ENCODE peak calls at places on chromosomes 1 and 21, in ten cellular contexts. One of them, this sample, is unnamed. For H3K27me3 and H3K4me1, the result is how much of the 10 kb centered on the place peaks cover.

GRCh38 chr1:67555487-67556296 is 125.5 kb upstream of the SERBP1 start:
- DNase-seq in neural progenitor cell: no peak
- DNase-seq in effector memory CD4-positive, alpha-beta T cell: no peak
- DNase-seq in body of pancreas: no peak
- DNase-seq in MM.1S: no peak
- DNase-seq in tibial nerve: no peak
- DNase-seq in heart right ventricle: no peak
- DNase-seq in A673: no peak
- DNase-seq in cardiac muscle cell: peak
- DNase-seq in GM23338: peak
- DNase-seq in this sample: peak

GRCh38 chr1:201229095-201229494 is 38.5 kb downstream of the IGFN1 start:
- DNase-seq in effector memory CD4-positive, alpha-beta T cell: no peak
- DNase-seq in body of pancreas: no peak
- DNase-seq in A673: no peak
- DNase-seq in cardiac muscle cell: no peak
- DNase-seq in GM23338: no peak
- DNase-seq in MM.1S: no peak
- DNase-seq in heart right ventricle: no peak
- DNase-seq in neural progenitor cell: no peak
- DNase-seq in tibial nerve: no peak
- DNase-seq in this sample: no peak

GRCh38 chr1:79283451-79283850 is 276.9 kb upstream of the ADGRL4 start:
- DNase-seq in A673: no peak
- DNase-seq in effector memory CD4-positive, alpha-beta T cell: no peak
- DNase-seq in neural progenitor cell: no peak
- DNase-seq in tibial nerve: no peak
- DNase-seq in cardiac muscle cell: no peak
- DNase-seq in body of pancreas: no peak
- DNase-seq in heart right ventricle: no peak
- DNase-seq in GM23338: no peak
- DNase-seq in MM.1S: no peak
- DNase-seq in this sample: no peak

GRCh38 chr1:241485554-241485992 is 34.0 kb downstream of the FH start:
- DNase-seq in body of pancreas: no peak
- DNase-seq in heart right ventricle: no peak
- DNase-seq in neural progenitor cell: peak
- DNase-seq in cardiac muscle cell: no peak
- DNase-seq in tibial nerve: no peak
- DNase-seq in A673: peak
- DNase-seq in effector memory CD4-positive, alpha-beta T cell: no peak
- DNase-seq in MM.1S: peak
- DNase-seq in GM23338: peak
- DNase-seq in this sample: no peak

GRCh38 chr21:34603002-34603709 is 11.8 kb downstream of the RCAN1 start:
- DNase-seq in A673: peak
- DNase-seq in tibial nerve: peak
- DNase-seq in effector memory CD4-positive, alpha-beta T cell: no peak
- DNase-seq in neural progenitor cell: peak
- DNase-seq in GM23338: peak
- DNase-seq in MM.1S: peak
- DNase-seq in heart right ventricle: peak
- DNase-seq in body of pancreas: peak
- DNase-seq in cardiac muscle cell: peak
- DNase-seq in this sample: peak

GRCh38 chr1:28091043-28091781 is 2.8 kb upstream of the EYA3 start:
- DNase-seq in cardiac muscle cell: peak
- DNase-seq in effector memory CD4-positive, alpha-beta T cell: peak
- DNase-seq in MM.1S: peak
- DNase-seq in A673: peak
- DNase-seq in GM23338: peak
- DNase-seq in heart right ventricle: peak
- DNase-seq in neural progenitor cell: peak
- DNase-seq in body of pancreas: peak
- DNase-seq in tibial nerve: peak
- DNase-seq in this sample: peak

GRCh38 chr1:111045033-111045722 is 81.5 kb upstream of the LRIF1 start:
- DNase-seq in body of pancreas: peak
- DNase-seq in effector memory CD4-positive, alpha-beta T cell: no peak
- DNase-seq in cardiac muscle cell: no peak
- DNase-seq in MM.1S: no peak
- DNase-seq in GM23338: no peak
- DNase-seq in tibial nerve: no peak
- DNase-seq in neural progenitor cell: no peak
- DNase-seq in A673: no peak
- DNase-seq in heart right ventricle: no peak
- DNase-seq in this sample: no peak

GRCh38 chr1:151054971-151055547 is 4.4 kb downstream of the CDC42SE1 start:
- DNase-seq in cardiac muscle cell: no peak
- DNase-seq in neural progenitor cell: no peak
- DNase-seq in body of pancreas: no peak
- DNase-seq in heart right ventricle: no peak
- DNase-seq in MM.1S: no peak
- DNase-seq in effector memory CD4-positive, alpha-beta T cell: no peak
- DNase-seq in tibial nerve: no peak
- DNase-seq in GM23338: no peak
- DNase-seq in A673: no peak
- DNase-seq in this sample: no peak

GRCh38 chr1:11144563-11145256 is 44.4 kb upstream of the ANGPTL7 start:
- DNase-seq in A673: no peak
- DNase-seq in MM.1S: no peak
- DNase-seq in body of pancreas: no peak
- DNase-seq in neural progenitor cell: no peak
- DNase-seq in heart right ventricle: no peak
- DNase-seq in tibial nerve: no peak
- DNase-seq in cardiac muscle cell: no peak
- DNase-seq in GM23338: no peak
- DNase-seq in effector memory CD4-positive, alpha-beta T cell: no peak
- DNase-seq in this sample: no peak

GRCh38 chr1:241423541-241424479 is 66.8 kb upstream of the RGS7 start:
- DNase-seq in GM23338: peak
- DNase-seq in heart right ventricle: peak
- DNase-seq in neural progenitor cell: peak
- DNase-seq in effector memory CD4-positive, alpha-beta T cell: no peak
- DNase-seq in cardiac muscle cell: peak
- DNase-seq in MM.1S: peak
- DNase-seq in A673: peak
- DNase-seq in body of pancreas: peak
- DNase-seq in tibial nerve: no peak
- DNase-seq in this sample: no peak

GRCh38 chr1:193058529-193059281 is 455 bp downstream of the UCHL5 start:
- DNase-seq in effector memory CD4-positive, alpha-beta T cell: peak
- DNase-seq in body of pancreas: peak
- DNase-seq in tibial nerve: no peak
- DNase-seq in MM.1S: peak
- DNase-seq in GM23338: peak
- DNase-seq in neural progenitor cell: no peak
- DNase-seq in cardiac muscle cell: peak
- DNase-seq in heart right ventricle: peak
- DNase-seq in A673: peak
- DNase-seq in this sample: peak

GRCh38 chr21:8990326-8991087 is 1530.9 kb upstream of the TPTE start:
- DNase-seq in effector memory CD4-positive, alpha-beta T cell: no peak
- DNase-seq in GM23338: peak
- DNase-seq in neural progenitor cell: no peak
- DNase-seq in body of pancreas: no peak
- DNase-seq in heart right ventricle: no peak
- DNase-seq in MM.1S: no peak
- DNase-seq in cardiac muscle cell: no peak
- DNase-seq in A673: no peak
- DNase-seq in tibial nerve: no peak
- DNase-seq in this sample: no peak

GRCh38 chr1:93842750-93843500 is 36.1 kb downstream of the DNTTIP2 start:
- DNase-seq in cardiac muscle cell: no peak
- DNase-seq in neural progenitor cell: no peak
- DNase-seq in body of pancreas: no peak
- DNase-seq in tibial nerve: no peak
- DNase-seq in A673: no peak
- DNase-seq in heart right ventricle: no peak
- DNase-seq in GM23338: no peak
- DNase-seq in effector memory CD4-positive, alpha-beta T cell: no peak
- DNase-seq in MM.1S: no peak
- DNase-seq in this sample: no peak

GRCh38 chr1:36869054-36869453 is 165.3 kb downstream of the GRIK3 start:
- DNase-seq in heart right ventricle: no peak
- DNase-seq in GM23338: no peak
- DNase-seq in tibial nerve: no peak
- DNase-seq in MM.1S: no peak
- DNase-seq in effector memory CD4-positive, alpha-beta T cell: no peak
- DNase-seq in A673: no peak
- DNase-seq in cardiac muscle cell: no peak
- DNase-seq in neural progenitor cell: no peak
- DNase-seq in body of pancreas: no peak
- DNase-seq in this sample: no peak

GRCh38 chr1:223248001-223248786 is 105.1 kb upstream of the TLR5 start:
- DNase-seq in tibial nerve: no peak
- DNase-seq in body of pancreas: peak
- DNase-seq in neural progenitor cell: no peak
- DNase-seq in heart right ventricle: no peak
- DNase-seq in A673: no peak
- DNase-seq in GM23338: no peak
- DNase-seq in MM.1S: no peak
- DNase-seq in cardiac muscle cell: no peak
- DNase-seq in effector memory CD4-positive, alpha-beta T cell: no peak
- DNase-seq in this sample: no peak
- H3K27me3 ChIP-seq in tibial nerve: under half
- H3K27me3 ChIP-seq in body of pancreas: under half
- H3K27me3 ChIP-seq in neural progenitor cell: under half
- H3K27me3 ChIP-seq in heart right ventricle: under half
- H3K27me3 ChIP-seq in A673: under half
- H3K27me3 ChIP-seq in GM23338: under half
- H3K27me3 ChIP-seq in MM.1S: under half
- H3K27me3 ChIP-seq in cardiac muscle cell: under half
- H3K27me3 ChIP-seq in effector memory CD4-positive, alpha-beta T cell: under half
- H3K27me3 ChIP-seq in this sample: under half

GRCh38 chr1:204618148-204618760 is 67.3 kb downstream of the LRRN2 start:
- DNase-seq in tibial nerve: no peak
- DNase-seq in neural progenitor cell: no peak
- DNase-seq in body of pancreas: no peak
- DNase-seq in MM.1S: no peak
- DNase-seq in effector memory CD4-positive, alpha-beta T cell: no peak
- DNase-seq in cardiac muscle cell: no peak
- DNase-seq in A673: no peak
- DNase-seq in GM23338: no peak
- DNase-seq in heart right ventricle: no peak
- DNase-seq in this sample: no peak
- H3K4me1 ChIP-seq in tibial nerve: under half
- H3K4me1 ChIP-seq in neural progenitor cell: under half
- H3K4me1 ChIP-seq in body of pancreas: under half
- H3K4me1 ChIP-seq in MM.1S: under half
- H3K4me1 ChIP-seq in effector memory CD4-positive, alpha-beta T cell: under half
- H3K4me1 ChIP-seq in cardiac muscle cell: under half
- H3K4me1 ChIP-seq in A673: under half
- H3K4me1 ChIP-seq in GM23338: under half
- H3K4me1 ChIP-seq in heart right ventricle: under half
- H3K4me1 ChIP-seq in this sample: under half

GRCh38 chr1:214548988-214549387 is 2.4 kb downstream of the PTPN14 start:
- DNase-seq in neural progenitor cell: peak
- DNase-seq in cardiac muscle cell: peak
- DNase-seq in A673: no peak
- DNase-seq in MM.1S: no peak
- DNase-seq in heart right ventricle: peak
- DNase-seq in GM23338: no peak
- DNase-seq in tibial nerve: no peak
- DNase-seq in body of pancreas: peak
- DNase-seq in effector memory CD4-positive, alpha-beta T cell: no peak
- DNase-seq in this sample: peak
- H3K4me3 ChIP-seq in neural progenitor cell: peak
- H3K4me3 ChIP-seq in cardiac muscle cell: no peak
- H3K4me3 ChIP-seq in A673: peak
- H3K4me3 ChIP-seq in MM.1S: no peak
- H3K4me3 ChIP-seq in heart right ventricle: no peak
- H3K4me3 ChIP-seq in GM23338: peak
- H3K4me3 ChIP-seq in tibial nerve: no peak
- H3K4me3 ChIP-seq in body of pancreas: no peak
- H3K4me3 ChIP-seq in effector memory CD4-positive, alpha-beta T cell: no peak
- H3K4me3 ChIP-seq in this sample: peak

DNA sequence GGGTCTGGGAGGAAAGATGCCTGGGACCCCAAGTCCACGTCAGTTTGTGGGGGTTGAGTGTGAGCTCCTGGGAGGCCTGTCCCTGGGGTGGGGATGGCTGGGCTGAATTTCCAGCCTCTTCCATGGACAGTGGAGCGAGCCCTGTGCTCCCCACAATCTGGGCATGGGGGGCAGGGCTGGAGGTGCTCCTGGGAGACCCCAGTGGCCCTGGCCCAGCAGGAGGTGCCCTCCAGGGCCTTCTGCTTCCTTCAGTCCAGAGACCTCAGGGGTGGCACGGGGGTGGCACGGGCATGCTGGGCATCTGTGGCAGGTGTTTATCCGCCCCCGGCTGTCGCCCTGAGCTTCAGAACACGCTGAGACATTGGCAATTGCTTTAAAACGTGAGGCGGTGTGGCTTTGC is 40.9 kb downstream of the MORN1 start:
- DNase-seq in GM23338: no peak
- DNase-seq in cardiac muscle cell: no peak
- DNase-seq in body of pancreas: no peak
- DNase-seq in MM.1S: no peak
- DNase-seq in heart right ventricle: peak
- DNase-seq in neural progenitor cell: no peak
- DNase-seq in tibial nerve: no peak
- DNase-seq in effector memory CD4-positive, alpha-beta T cell: no peak
- DNase-seq in A673: no peak
- DNase-seq in this sample: no peak
- H3K27me3 ChIP-seq in GM23338: under half
- H3K27me3 ChIP-seq in cardiac muscle cell: under half
- H3K27me3 ChIP-seq in body of pancreas: under half
- H3K27me3 ChIP-seq in MM.1S: half or more
- H3K27me3 ChIP-seq in heart right ventricle: under half
- H3K27me3 ChIP-seq in neural progenitor cell: under half
- H3K27me3 ChIP-seq in tibial nerve: under half
- H3K27me3 ChIP-seq in effector memory CD4-positive, alpha-beta T cell: under half
- H3K27me3 ChIP-seq in A673: under half
- H3K27me3 ChIP-seq in this sample: under half

This sample was measured in SJCRH30.